ENCODE peak calls at places on chromosome 1, in five cellular contexts. One of them, this sample, is unnamed. For H3K4me1, the result is how much of the 10 kb centered on the place peaks cover.

GRCh38 chr1:30852026-30852425 is 56.5 kb downstream of the SDC3 start:
- DNase-seq in gastrocnemius medialis: peak
- DNase-seq in Peyer's patch: no peak
- DNase-seq in transverse colon: peak
- DNase-seq in left ventricle myocardium inferior: peak
- DNase-seq in this sample: peak

GRCh38 chr1:147581459-147581858 is 40.2 kb downstream of the BCL9 start:
- DNase-seq in Peyer's patch: no peak
- DNase-seq in left ventricle myocardium inferior: no peak
- DNase-seq in transverse colon: no peak
- DNase-seq in gastrocnemius medialis: no peak
- DNase-seq in this sample: no peak

GRCh38 chr1:42046772-42047552 is 106.2 kb upstream of the GUCA2B start:
- DNase-seq in Peyer's patch: no peak
- DNase-seq in gastrocnemius medialis: peak
- DNase-seq in left ventricle myocardium inferior: no peak
- DNase-seq in transverse colon: no peak
- DNase-seq in this sample: no peak

GRCh38 chr1:103459385-103459784 is 66.1 kb upstream of the RNPC3 start:
- DNase-seq in gastrocnemius medialis: no peak
- DNase-seq in Peyer's patch: no peak
- DNase-seq in transverse colon: no peak
- DNase-seq in left ventricle myocardium inferior: no peak
- DNase-seq in this sample: no peak

GRCh38 chr1:175208773-175209492 is 16.4 kb upstream of the KIAA0040 start:
- DNase-seq in gastrocnemius medialis: no peak
- DNase-seq in transverse colon: no peak
- DNase-seq in left ventricle myocardium inferior: no peak
- DNase-seq in Peyer's patch: peak
- DNase-seq in this sample: no peak

GRCh38 chr1:238991730-238992490 is 394.5 kb upstream of the CHRM3 start:
- DNase-seq in gastrocnemius medialis: no peak
- DNase-seq in Peyer's patch: no peak
- DNase-seq in left ventricle myocardium inferior: no peak
- DNase-seq in transverse colon: no peak
- DNase-seq in this sample: no peak

GRCh38 chr1:241311056-241311746 is 45.8 kb downstream of the RGS7 start:
- DNase-seq in transverse colon: no peak
- DNase-seq in Peyer's patch: no peak
- DNase-seq in left ventricle myocardium inferior: no peak
- DNase-seq in gastrocnemius medialis: no peak
- DNase-seq in this sample: no peak

GRCh38 chr1:208132287-208132882 is 111.8 kb downstream of the PLXNA2 start:
- DNase-seq in left ventricle myocardium inferior: peak
- DNase-seq in gastrocnemius medialis: peak
- DNase-seq in Peyer's patch: peak
- DNase-seq in transverse colon: peak
- DNase-seq in this sample: peak

GRCh38 chr1:14627608-14628489 is 29.4 kb downstream of the KAZN start:
- DNase-seq in gastrocnemius medialis: no peak
- DNase-seq in transverse colon: no peak
- DNase-seq in left ventricle myocardium inferior: no peak
- DNase-seq in Peyer's patch: no peak
- DNase-seq in this sample: no peak

GRCh38 chr1:29368936-29369932 is 132.9 kb downstream of the PTPRU start:
- DNase-seq in transverse colon: no peak
- DNase-seq in left ventricle myocardium inferior: no peak
- DNase-seq in gastrocnemius medialis: no peak
- DNase-seq in Peyer's patch: no peak
- DNase-seq in this sample: no peak

GRCh38 chr1:248841702-248842395 is 3.8 kb downstream of the ZNF672 start:
- DNase-seq in transverse colon: peak
- DNase-seq in left ventricle myocardium inferior: no peak
- DNase-seq in Peyer's patch: no peak
- DNase-seq in gastrocnemius medialis: peak
- DNase-seq in this sample: no peak

GRCh38 chr1:204196068-204196795 is at the start of gene KISS1:
- DNase-seq in gastrocnemius medialis: no peak
- DNase-seq in transverse colon: no peak
- DNase-seq in left ventricle myocardium inferior: no peak
- DNase-seq in Peyer's patch: no peak
- DNase-seq in this sample: no peak

GRCh38 chr1:41758904-41759548 is 159.7 kb downstream of the HIVEP3 start:
- DNase-seq in gastrocnemius medialis: no peak
- DNase-seq in left ventricle myocardium inferior: no peak
- DNase-seq in Peyer's patch: no peak
- DNase-seq in transverse colon: no peak
- DNase-seq in this sample: no peak

DNA sequence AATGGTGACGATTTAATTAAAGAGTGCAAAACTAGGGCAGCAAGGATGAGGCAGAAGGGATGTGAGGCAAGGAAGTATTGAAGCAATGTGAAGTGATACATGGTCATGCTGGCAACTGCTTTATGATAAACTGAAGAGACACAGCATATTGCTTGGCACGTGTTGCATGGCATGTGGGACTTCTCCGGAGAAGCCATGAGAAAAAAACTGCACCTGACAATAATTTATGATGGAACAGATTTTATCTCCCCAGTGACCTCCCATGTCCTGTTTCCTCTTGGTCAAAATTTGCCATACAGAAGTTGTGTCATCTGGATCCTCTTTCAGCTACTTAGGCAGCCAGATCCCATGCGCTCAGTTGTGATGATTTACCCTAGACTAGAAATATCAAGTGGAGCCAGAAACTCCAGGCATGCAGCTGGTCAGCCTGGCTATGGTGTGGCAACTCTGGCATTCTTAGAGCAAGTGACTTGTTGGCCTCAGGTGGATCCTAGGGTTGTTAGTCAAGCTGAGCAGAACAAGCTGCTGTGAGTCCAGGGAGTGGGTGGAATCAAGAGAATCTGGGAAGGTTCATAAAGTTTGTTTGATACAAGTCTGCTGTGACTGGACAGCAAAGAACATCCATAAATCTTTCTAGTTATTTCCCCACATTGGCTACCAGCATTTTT is 611.4 kb upstream of the USP24 start:
- DNase-seq in left ventricle myocardium inferior: no peak
- DNase-seq in Peyer's patch: no peak
- DNase-seq in gastrocnemius medialis: no peak
- DNase-seq in transverse colon: no peak
- DNase-seq in this sample: no peak
- H3K4me3 ChIP-seq in left ventricle myocardium inferior: no peak
- H3K4me3 ChIP-seq in Peyer's patch: no peak
- H3K4me3 ChIP-seq in gastrocnemius medialis: no peak
- H3K4me3 ChIP-seq in transverse colon: no peak
- H3K4me3 ChIP-seq in this sample: no peak

GRCh38 chr1:232830661-232831060 is 25.4 kb downstream of the MAP10 start:
- DNase-seq in Peyer's patch: no peak
- DNase-seq in transverse colon: no peak
- DNase-seq in gastrocnemius medialis: no peak
- DNase-seq in left ventricle myocardium inferior: no peak
- DNase-seq in this sample: no peak
- H3K4me1 ChIP-seq in Peyer's patch: under half
- H3K4me1 ChIP-seq in transverse colon: under half
- H3K4me1 ChIP-seq in gastrocnemius medialis: under half
- H3K4me1 ChIP-seq in left ventricle myocardium inferior: under half
- H3K4me1 ChIP-seq in this sample: under half

GRCh38 chr1:194538453-194538852 is 1352.0 kb upstream of the B3GALT2 start:
- DNase-seq in left ventricle myocardium inferior: no peak
- DNase-seq in transverse colon: no peak
- DNase-seq in Peyer's patch: no peak
- DNase-seq in gastrocnemius medialis: no peak
- DNase-seq in this sample: no peak
- TF ChIP-seq CTCF in left ventricle myocardium inferior: no peak
- TF ChIP-seq CTCF in transverse colon: no peak
- TF ChIP-seq CTCF in Peyer's patch: no peak
- TF ChIP-seq CTCF in gastrocnemius medialis: no peak
- TF ChIP-seq CTCF in this sample: no peak

GRCh38 chr1:26320896-26321295 is 3.1 kb downstream of the CD52 start:
- DNase-seq in transverse colon: no peak
- DNase-seq in gastrocnemius medialis: no peak
- DNase-seq in Peyer's patch: no peak
- DNase-seq in left ventricle myocardium inferior: no peak
- DNase-seq in this sample: no peak
- H3K4me3 ChIP-seq in transverse colon: no peak
- H3K4me3 ChIP-seq in gastrocnemius medialis: no peak
- H3K4me3 ChIP-seq in Peyer's patch: peak
- H3K4me3 ChIP-seq in left ventricle myocardium inferior: no peak
- H3K4me3 ChIP-seq in this sample: no peak

GRCh38 chr1:162939035-162939434 is 78.1 kb upstream of the CCDC190 start:
- DNase-seq in left ventricle myocardium inferior: no peak
- DNase-seq in transverse colon: no peak
- DNase-seq in gastrocnemius medialis: no peak
- DNase-seq in Peyer's patch: no peak
- DNase-seq in this sample: no peak
- H3K4me1 ChIP-seq in left ventricle myocardium inferior: under half
- H3K4me1 ChIP-seq in transverse colon: under half
- H3K4me1 ChIP-seq in gastrocnemius medialis: under half
- H3K4me1 ChIP-seq in Peyer's patch: under half
- H3K4me1 ChIP-seq in this sample: under half

DNA sequence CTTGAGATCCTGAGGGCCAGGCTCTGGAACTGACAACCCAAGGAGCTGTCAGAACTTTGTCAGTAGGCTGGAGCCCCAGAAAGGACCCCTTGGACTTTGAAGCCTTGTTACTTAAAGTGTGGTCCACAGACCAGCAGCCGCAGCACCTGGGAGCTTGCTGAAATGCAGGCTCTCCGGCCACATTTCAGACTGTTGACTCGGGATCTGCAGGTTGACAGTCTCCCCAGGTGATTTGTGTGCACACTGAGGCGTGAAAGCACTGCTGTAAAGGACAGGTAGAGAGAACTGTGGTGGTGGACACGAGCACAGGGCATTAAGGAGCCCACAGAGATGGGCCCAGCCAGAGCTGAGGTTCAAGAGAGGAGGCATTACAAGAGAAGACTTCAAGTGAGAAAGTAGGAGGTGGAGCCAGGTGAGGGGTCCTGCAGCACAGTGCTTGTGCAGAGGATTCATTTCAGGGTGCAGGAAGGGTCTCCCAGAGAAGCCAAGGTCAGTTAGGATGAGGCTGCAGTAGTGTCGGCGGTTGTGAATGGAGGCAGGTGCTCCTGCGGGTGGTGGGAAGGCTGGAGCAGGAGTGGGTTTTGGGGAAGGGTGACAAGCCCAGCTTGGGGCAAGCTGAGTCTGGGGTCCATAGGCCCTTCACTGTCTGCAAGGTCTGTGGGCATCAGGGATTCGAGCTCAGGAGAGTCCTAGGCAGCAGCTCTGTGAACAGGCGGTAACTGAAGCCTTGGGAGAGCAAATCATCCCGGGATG is 4.6 kb downstream of the HYI start:
- DNase-seq in gastrocnemius medialis: no peak
- DNase-seq in transverse colon: no peak
- DNase-seq in Peyer's patch: no peak
- DNase-seq in left ventricle myocardium inferior: no peak
- DNase-seq in this sample: no peak
- TF ChIP-seq CTCF in gastrocnemius medialis: no peak
- TF ChIP-seq CTCF in transverse colon: no peak
- TF ChIP-seq CTCF in Peyer's patch: no peak
- TF ChIP-seq CTCF in left ventricle myocardium inferior: no peak
- TF ChIP-seq CTCF in this sample: no peak

GRCh38 chr1:2204384-2205190 is 10.0 kb upstream of the FAAP20 start:
- DNase-seq in left ventricle myocardium inferior: peak
- DNase-seq in transverse colon: peak
- DNase-seq in Peyer's patch: no peak
- DNase-seq in gastrocnemius medialis: peak
- DNase-seq in this sample: peak
- H3K4me3 ChIP-seq in left ventricle myocardium inferior: peak
- H3K4me3 ChIP-seq in transverse colon: peak
- H3K4me3 ChIP-seq in Peyer's patch: peak
- H3K4me3 ChIP-seq in gastrocnemius medialis: peak
- H3K4me3 ChIP-seq in this sample: peak

GRCh38 chr1:12181568-12181967 is 14.8 kb downstream of the TNFRSF1B start:
- DNase-seq in gastrocnemius medialis: no peak
- DNase-seq in transverse colon: no peak
- DNase-seq in left ventricle myocardium inferior: no peak
- DNase-seq in Peyer's patch: no peak
- DNase-seq in this sample: no peak
- H3K4me1 ChIP-seq in gastrocnemius medialis: under half
- H3K4me1 ChIP-seq in transverse colon: under half
- H3K4me1 ChIP-seq in left ventricle myocardium inferior: half or more
- H3K4me1 ChIP-seq in Peyer's patch: under half
- H3K4me1 ChIP-seq in this sample: under half

GRCh38 chr1:47571161-47571560 is 133.3 kb downstream of the FOXD2 start:
- DNase-seq in left ventricle myocardium inferior: no peak
- DNase-seq in Peyer's patch: no peak
- DNase-seq in transverse colon: no peak
- DNase-seq in gastrocnemius medialis: no peak
- DNase-seq in this sample: no peak

GRCh38 chr1:47571952-47572351 is 134.1 kb downstream of the FOXD2 start:
- DNase-seq in left ventricle myocardium inferior: no peak
- DNase-seq in transverse colon: no peak
- DNase-seq in gastrocnemius medialis: no peak
- DNase-seq in Peyer's patch: no peak
- DNase-seq in this sample: no peak

GRCh38 chr1:47568763-47569162 is 130.9 kb downstream of the FOXD2 start:
- DNase-seq in left ventricle myocardium inferior: no peak
- DNase-seq in transverse colon: no peak
- DNase-seq in gastrocnemius medialis: peak
- DNase-seq in Peyer's patch: no peak
- DNase-seq in this sample: no peak

GRCh38 chr1:47569261-47569660 is 131.4 kb downstream of the FOXD2 start:
- DNase-seq in left ventricle myocardium inferior: no peak
- DNase-seq in gastrocnemius medialis: no peak
- DNase-seq in transverse colon: no peak
- DNase-seq in Peyer's patch: no peak
- DNase-seq in this sample: no peak

DNA sequence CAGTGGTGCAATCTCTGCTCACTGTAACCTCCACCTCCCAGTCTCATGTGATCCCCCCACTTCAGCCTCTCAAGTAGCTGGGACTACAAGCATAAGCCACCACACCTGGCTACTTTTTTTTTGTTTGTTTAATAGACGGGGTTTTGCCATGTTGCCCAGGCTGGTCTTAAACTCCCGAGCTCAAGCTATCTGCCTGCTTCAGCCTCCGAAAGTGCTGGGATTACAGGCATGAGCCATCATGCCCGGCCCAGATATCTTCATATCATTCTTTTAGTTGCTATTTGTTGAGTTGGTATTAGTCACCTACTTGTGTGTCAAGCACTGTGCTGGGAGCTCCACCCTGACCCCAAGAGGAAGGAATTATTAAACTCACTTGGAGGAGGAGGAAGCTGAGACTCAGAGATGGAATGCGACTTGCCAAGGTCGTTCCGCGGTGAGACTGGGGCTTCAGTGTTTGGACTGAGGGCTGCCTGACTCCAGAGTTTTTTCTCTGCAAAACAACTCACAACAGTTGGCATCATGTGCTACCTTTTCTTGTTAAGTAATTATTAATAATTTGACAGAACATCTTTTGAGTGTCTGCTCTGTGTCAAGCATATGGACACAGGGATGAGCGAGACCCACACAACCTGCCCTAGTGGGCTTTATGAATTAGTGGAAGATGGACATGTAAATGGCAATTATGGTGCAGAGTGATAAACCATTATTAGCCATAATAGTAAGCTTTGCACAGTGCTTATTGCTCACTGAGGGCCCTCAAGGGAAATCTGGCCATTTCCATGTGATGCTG is 132.0 kb downstream of the FOXD2 start:
- DNase-seq in transverse colon: peak
- DNase-seq in left ventricle myocardium inferior: no peak
- DNase-seq in gastrocnemius medialis: peak
- DNase-seq in Peyer's patch: no peak
- DNase-seq in this sample: peak
- TF ChIP-seq CTCF in transverse colon: peak
- TF ChIP-seq CTCF in left ventricle myocardium inferior: peak
- TF ChIP-seq CTCF in gastrocnemius medialis: no peak
- TF ChIP-seq CTCF in Peyer's patch: peak
- TF ChIP-seq CTCF in this sample: peak